ENCODE peak calls at places on chromosomes 7 and 10, in seven cellular contexts. One of them, this sample, is unnamed.

GRCh38 chr7:124810605-124811004 is 45.0 kb upstream of the GPR37 start:
- DNase-seq in pancreas: no peak
- DNase-seq in GM23248: no peak
- DNase-seq in substantia nigra: no peak
- DNase-seq in ovary: no peak
- DNase-seq in breast epithelium: no peak
- DNase-seq in CD4-positive, alpha-beta memory T cell: no peak
- DNase-seq in this sample: no peak

GRCh38 chr10:122286872-122287271 is 15.8 kb downstream of the BTBD16 start:
- DNase-seq in pancreas: no peak
- DNase-seq in GM23248: peak
- DNase-seq in substantia nigra: peak
- DNase-seq in ovary: no peak
- DNase-seq in breast epithelium: no peak
- DNase-seq in CD4-positive, alpha-beta memory T cell: no peak
- DNase-seq in this sample: no peak

GRCh38 chr10:108327706-108328105 is 1163.2 kb upstream of the SORCS1 start:
- DNase-seq in pancreas: no peak
- DNase-seq in GM23248: peak
- DNase-seq in substantia nigra: no peak
- DNase-seq in ovary: no peak
- DNase-seq in breast epithelium: no peak
- DNase-seq in CD4-positive, alpha-beta memory T cell: no peak
- DNase-seq in this sample: no peak

GRCh38 chr7:78967046-78967445 is 486.4 kb downstream of the MAGI2 start:
- DNase-seq in pancreas: no peak
- DNase-seq in GM23248: no peak
- DNase-seq in substantia nigra: no peak
- DNase-seq in ovary: no peak
- DNase-seq in breast epithelium: no peak
- DNase-seq in CD4-positive, alpha-beta memory T cell: no peak
- DNase-seq in this sample: no peak

GRCh38 chr7:42080831-42081230 is 156.2 kb downstream of the GLI3 start:
- DNase-seq in pancreas: no peak
- DNase-seq in GM23248: no peak
- DNase-seq in substantia nigra: no peak
- DNase-seq in ovary: no peak
- DNase-seq in breast epithelium: no peak
- DNase-seq in CD4-positive, alpha-beta memory T cell: no peak
- DNase-seq in this sample: no peak

GRCh38 chr10:109203616-109204375 is 719.5 kb downstream of the XPNPEP1 start:
- DNase-seq in pancreas: no peak
- DNase-seq in GM23248: peak
- DNase-seq in substantia nigra: no peak
- DNase-seq in ovary: no peak
- DNase-seq in breast epithelium: no peak
- DNase-seq in CD4-positive, alpha-beta memory T cell: no peak
- DNase-seq in this sample: no peak

GRCh38 chr7:141366098-141366621 is 185.1 kb upstream of the AGK start:
- DNase-seq in pancreas: no peak
- DNase-seq in GM23248: no peak
- DNase-seq in substantia nigra: no peak
- DNase-seq in ovary: no peak
- DNase-seq in breast epithelium: no peak
- DNase-seq in CD4-positive, alpha-beta memory T cell: no peak
- DNase-seq in this sample: no peak

GRCh38 chr10:12097791-12098190 is 29.0 kb downstream of the DHTKD1 start:
- DNase-seq in pancreas: no peak
- DNase-seq in GM23248: no peak
- DNase-seq in substantia nigra: no peak
- DNase-seq in ovary: no peak
- DNase-seq in breast epithelium: peak
- DNase-seq in CD4-positive, alpha-beta memory T cell: no peak
- DNase-seq in this sample: no peak

GRCh38 chr10:3451516-3452185 is 279.1 kb upstream of the PITRM1 start:
- DNase-seq in pancreas: no peak
- DNase-seq in GM23248: peak
- DNase-seq in substantia nigra: no peak
- DNase-seq in ovary: no peak
- DNase-seq in breast epithelium: no peak
- DNase-seq in CD4-positive, alpha-beta memory T cell: no peak
- DNase-seq in this sample: no peak

GRCh38 chr10:84191106-84191505 is 3.2 kb upstream of the CDHR1 start:
- DNase-seq in pancreas: no peak
- DNase-seq in GM23248: no peak
- DNase-seq in substantia nigra: no peak
- DNase-seq in ovary: no peak
- DNase-seq in breast epithelium: no peak
- DNase-seq in CD4-positive, alpha-beta memory T cell: peak
- DNase-seq in this sample: no peak

GRCh38 chr7:66296001-66296521 is 90.9 kb downstream of the TPST1 start:
- DNase-seq in pancreas: no peak
- DNase-seq in GM23248: peak
- DNase-seq in substantia nigra: no peak
- DNase-seq in ovary: no peak
- DNase-seq in breast epithelium: no peak
- DNase-seq in CD4-positive, alpha-beta memory T cell: no peak
- DNase-seq in this sample: no peak